ENCODE peak calls at places on chromosomes 6 and 20, in five cellular contexts. P is A549, B is HCT116, H is SK-N-SH, S is Panc1. A is an unnamed sample.

GRCh38 chr6:81158956-81159355 is 593.5 kb downstream of the TENT5A start:
- DNase-seq in P (no peak), B (no peak), H (no peak), S (no peak), A (no peak)

GRCh38 chr6:79762370-79762769 is 131.2 kb downstream of the SH3BGRL2 start:
- DNase-seq in P (no peak), B (peak; percentile 51), H (no peak), S (no peak), A (no peak)

GRCh38 chr6:7171119-7171518 is 63.4 kb downstream of the RREB1 start:
- DNase-seq in P (no peak), B (no peak), H (no peak), S (no peak), A (no peak)

GRCh38 chr20:13758884-13759283 is 25.8 kb downstream of the ESF1 start:
- DNase-seq in P (no peak), B (no peak), H (no peak), S (no peak), A (no peak)

GRCh38 chr6:41871677-41872076 is 23.5 kb downstream of the USP49 start:
- DNase-seq in P (no peak), B (no peak), H (no peak), S (no peak), A (no peak)

GRCh38 chr6:142845143-142845571 is 99.8 kb downstream of the HIVEP2 start:
- DNase-seq in P (no peak), B (no peak), H (no peak), S (no peak), A (no peak)

GRCh38 chr20:34190679-34191090 is 50.5 kb upstream of the ASIP start:
- DNase-seq in P (peak; percentile 88), B (peak; percentile 67), H (peak; percentile 84), S (peak; percentile 38), A (no peak)

GRCh38 chr20:34516874-34517542 is 786 bp downstream of the DYNLRB1 start:
- DNase-seq in P (no peak), B (no peak), H (peak; percentile 60), S (no peak), A (no peak)

GRCh38 chr6:159980474-159980873 is 11.6 kb downstream of the IGF2R start:
- DNase-seq in P (no peak), B (no peak), H (no peak), S (no peak), A (no peak)

GRCh38 chr6:136889271-136890193 is 32.6 kb upstream of the SLC35D3 start:
- DNase-seq in P (no peak), B (no peak), H (no peak), S (no peak), A (peak; percentile 13)

GRCh38 chr20:19626896-19627295 is 131.2 kb upstream of the RIN2 start:
- DNase-seq in P (no peak), B (no peak), H (no peak), S (no peak), A (no peak)

GRCh38 chr20:59101956-59102355 is 59.4 kb upstream of the PRELID3B start:
- DNase-seq in P (no peak), B (no peak), H (no peak), S (no peak), A (peak; percentile 28)

GRCh38 chr6:9520417-9521151 is 894.3 kb downstream of the TFAP2A start:
- DNase-seq in P (no peak), B (peak; percentile 35), H (no peak), S (no peak), A (no peak)

GRCh38 chr20:36175016-36175415 is 20.5 kb downstream of the EPB41L1 start:
- DNase-seq in P (no peak), B (no peak), H (peak; percentile 47), S (no peak), A (no peak)

GRCh38 chr6:116772450-116772849 is 6.9 kb upstream of the FAM162B start:
- DNase-seq in P (no peak), B (no peak), H (no peak), S (no peak), A (no peak)

GRCh38 chr6:1086446-1086845 is 225.5 kb upstream of the FOXQ1 start:
- DNase-seq in P (no peak), B (no peak), H (no peak), S (no peak), A (no peak)

GRCh38 chr20:23226612-23227265 is 123.9 kb upstream of the NXT1 start:
- DNase-seq in P (no peak), B (no peak), H (no peak), S (no peak), A (no peak)

GRCh38 chr6:157235600-157236039 is 87.7 kb downstream of the TMEM242 start:
- DNase-seq in P (peak; percentile 60), B (no peak), H (no peak), S (no peak), A (no peak)

GRCh38 chr20:41173791-41174341 is 36.5 kb downstream of the PLCG1 start:
- DNase-seq in P (no peak), B (no peak), H (no peak), S (no peak), A (no peak)

GRCh38 chr6:13267142-13267621 is 61.2 kb downstream of the TBC1D7 start:
- DNase-seq in P (no peak), B (no peak), H (no peak), S (no peak), A (no peak)

GRCh38 chr20:11315506-11315905 is 602.2 kb upstream of the BTBD3 start:
- DNase-seq in P (no peak), B (no peak), H (no peak), S (no peak), A (no peak)

GRCh38 chr6:127539292-127539691 is 20.2 kb upstream of the MTCL3 start:
- DNase-seq in P (no peak), B (no peak), H (peak; percentile 47), S (no peak), A (no peak)

GRCh38 chr20:34940126-34940525 is 15.5 kb downstream of the GSS start:
- DNase-seq in P (no peak), B (no peak), H (no peak), S (no peak), A (no peak)

GRCh38 chr20:63809856-63810255 is 21.2 kb downstream of the ZBTB46 start:
- DNase-seq in P (no peak), B (no peak), H (no peak), S (no peak), A (no peak)

GRCh38 chr6:18242062-18242851 is 22.1 kb downstream of the DEK start:
- DNase-seq in P (no peak), B (peak; percentile 72), H (no peak), S (no peak), A (no peak)

GRCh38 chr6:41462980-41463930 is 82.9 kb upstream of the FOXP4 start:
- DNase-seq in P (peak; percentile 18), B (peak; percentile 27), H (peak; percentile 83), S (peak; percentile 12), A (peak; percentile 18)

GRCh38 chr6:1558388-1558787 is 51.3 kb upstream of the FOXC1 start:
- DNase-seq in P (no peak), B (no peak), H (no peak), S (no peak), A (no peak)

GRCh38 chr6:141107562-141108160 is 1025.1 kb upstream of the GJE1 start:
- DNase-seq in P (no peak), B (peak; percentile 43), H (no peak), S (peak; percentile 30), A (no peak)

GRCh38 chr6:154606457-154606856 is 96.0 kb upstream of the CNKSR3 start:
- DNase-seq in P (no peak), B (no peak), H (no peak), S (no peak), A (no peak)

GRCh38 chr6:56488281-56488680 is 154.4 kb downstream of the DST start:
- DNase-seq in P (no peak), B (no peak), H (peak; percentile 75), S (no peak), A (no peak)

GRCh38 chr6:80132942-80133517 is 26.6 kb downstream of the BCKDHB start:
- DNase-seq in P (peak; percentile 3), B (peak; percentile 47), H (peak; percentile 39), S (no peak), A (peak; percentile 40)

GRCh38 chr6:8230357-8230756 is 128.0 kb upstream of the EEF1E1 start:
- DNase-seq in P (no peak), B (no peak), H (no peak), S (no peak), A (no peak)

GRCh38 chr6:4289770-4290320 is 154.5 kb upstream of the ECI2 start:
- DNase-seq in P (no peak), B (no peak), H (no peak), S (no peak), A (no peak)

GRCh38 chr20:38278763-38279162 is 18.2 kb upstream of the KIAA1755 start:
- DNase-seq in P (no peak), B (no peak), H (no peak), S (no peak), A (no peak)

GRCh38 chr20:38277691-38278090 is 17.2 kb upstream of the KIAA1755 start:
- DNase-seq in P (no peak), B (no peak), H (no peak), S (no peak), A (no peak)

GRCh38 chr20:38278150-38278549 is 17.6 kb upstream of the KIAA1755 start:
- DNase-seq in P (no peak), B (no peak), H (no peak), S (no peak), A (no peak)

GRCh38 chr20:38277285-38277684 is 16.8 kb upstream of the KIAA1755 start:
- DNase-seq in P (no peak), B (no peak), H (no peak), S (no peak), A (no peak)

GRCh38 chr20:38275815-38276550 is 15.4 kb upstream of the KIAA1755 start:
- DNase-seq in P (no peak), B (no peak), H (no peak), S (peak; percentile 18), A (peak; percentile 76)
- TF ChIP-seq REST in P (no peak), B (no peak), H (no peak), S (no peak), A (no peak)

DNA sequence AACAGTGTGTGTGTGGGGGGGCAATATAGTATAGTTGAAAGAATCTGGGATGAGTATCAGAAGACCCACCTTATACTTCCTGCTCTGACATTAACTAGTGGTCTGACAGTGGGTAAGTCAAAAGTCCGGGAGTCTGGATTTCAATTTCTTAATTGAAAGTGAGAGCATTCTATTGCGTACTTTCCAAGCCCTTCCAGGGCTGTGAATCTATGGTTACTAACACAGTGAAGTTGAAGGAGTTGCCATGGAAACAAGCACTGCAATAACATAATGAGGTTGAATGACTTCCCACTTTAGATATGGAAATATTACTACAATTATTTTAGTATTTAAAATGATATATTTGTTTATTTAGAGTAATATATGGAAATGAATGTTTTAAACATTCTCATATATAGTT is 80.2 kb downstream of the MLIP start:
- DNase-seq in P (no peak), B (no peak), H (no peak), S (no peak), A (peak; percentile 26)
- TF ChIP-seq REST in P (no peak), B (no peak), H (no peak), S (no peak), A (no peak)

GRCh38 chr6:22880686-22881433 is 311.5 kb downstream of the HDGFL1 start:
- DNase-seq in P (peak; percentile 35), B (no peak), H (peak; percentile 11), S (no peak), A (no peak)
- TF ChIP-seq REST in P (no peak), B (no peak), H (no peak), S (no peak), A (no peak)

DNA sequence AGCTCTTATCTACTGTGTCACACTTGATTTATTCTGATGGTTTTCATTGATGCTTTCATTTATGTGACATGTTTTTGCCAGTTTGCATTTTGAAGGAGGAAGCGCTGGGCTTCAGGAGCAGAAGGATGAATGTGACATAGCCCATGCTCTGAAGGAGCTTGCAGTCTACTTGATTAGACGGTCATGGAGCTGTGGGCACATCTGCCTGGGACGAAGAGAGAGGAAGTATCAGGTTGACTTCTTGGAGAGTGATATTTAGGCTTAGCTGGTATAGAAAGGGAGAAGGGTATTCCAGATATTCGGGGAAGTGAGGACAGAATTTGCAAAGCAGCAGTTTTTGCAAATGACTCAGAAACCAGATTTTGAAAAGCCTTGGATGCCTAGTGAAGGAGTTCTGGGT is 60.6 kb downstream of the EYA4 start:
- DNase-seq in P (no peak), B (no peak), H (no peak), S (no peak), A (no peak)
- TF ChIP-seq REST in P (no peak), B (no peak), H (no peak), S (no peak), A (no peak)

A was measured in HL-60.